ENCODE peak calls at places on chromosomes 11 and 22, in four cellular contexts. One of them, this sample, is unnamed.

GRCh38 chr11:69444381-69445130 is 36.9 kb upstream of the LINC01488 start:
- DNase-seq in Caki2: peak
- DNase-seq in stimulated activated naive CD8-positive, alpha-beta T cell treated with anti-CD3 and anti-CD28 coated beads, Interleukin-15, Interleukin-2, amounts not matched to agents 100 U/mL and 50 U/mL, for 24 hours: peak
- DNase-seq in midbrain: no peak
- DNase-seq in this sample: peak

GRCh38 chr22:17234144-17234623 is 14.9 kb upstream of the ADA2 start:
- DNase-seq in Caki2: no peak
- DNase-seq in stimulated activated naive CD8-positive, alpha-beta T cell treated with anti-CD3 and anti-CD28 coated beads, Interleukin-15, Interleukin-2, amounts not matched to agents 100 U/mL and 50 U/mL, for 24 hours: no peak
- DNase-seq in midbrain: no peak
- DNase-seq in this sample: no peak

GRCh38 chr22:39362271-39362670 is 12.5 kb downstream of the SYNGR1 start:
- DNase-seq in Caki2: no peak
- DNase-seq in stimulated activated naive CD8-positive, alpha-beta T cell treated with anti-CD3 and anti-CD28 coated beads, Interleukin-15, Interleukin-2, amounts not matched to agents 100 U/mL and 50 U/mL, for 24 hours: no peak
- DNase-seq in midbrain: no peak
- DNase-seq in this sample: no peak

GRCh38 chr11:62077136-62077535 is 46.7 kb upstream of the INCENP start:
- DNase-seq in Caki2: no peak
- DNase-seq in stimulated activated naive CD8-positive, alpha-beta T cell treated with anti-CD3 and anti-CD28 coated beads, Interleukin-15, Interleukin-2, amounts not matched to agents 100 U/mL and 50 U/mL, for 24 hours: no peak
- DNase-seq in midbrain: no peak
- DNase-seq in this sample: no peak

GRCh38 chr11:129840236-129840635 is 24.6 kb downstream of the TMEM45B start:
- DNase-seq in Caki2: no peak
- DNase-seq in stimulated activated naive CD8-positive, alpha-beta T cell treated with anti-CD3 and anti-CD28 coated beads, Interleukin-15, Interleukin-2, amounts not matched to agents 100 U/mL and 50 U/mL, for 24 hours: no peak
- DNase-seq in midbrain: no peak
- DNase-seq in this sample: no peak

GRCh38 chr11:36364551-36364950 is 68.5 kb downstream of the PRR5L start:
- DNase-seq in Caki2: no peak
- DNase-seq in stimulated activated naive CD8-positive, alpha-beta T cell treated with anti-CD3 and anti-CD28 coated beads, Interleukin-15, Interleukin-2, amounts not matched to agents 100 U/mL and 50 U/mL, for 24 hours: no peak
- DNase-seq in midbrain: no peak
- DNase-seq in this sample: no peak

GRCh38 chr11:12472401-12473065 is 95.2 kb downstream of the PARVA start:
- DNase-seq in Caki2: no peak
- DNase-seq in stimulated activated naive CD8-positive, alpha-beta T cell treated with anti-CD3 and anti-CD28 coated beads, Interleukin-15, Interleukin-2, amounts not matched to agents 100 U/mL and 50 U/mL, for 24 hours: no peak
- DNase-seq in midbrain: no peak
- DNase-seq in this sample: no peak

GRCh38 chr11:134071306-134071705 is 2.4 kb downstream of the JAM3 start:
- DNase-seq in Caki2: no peak
- DNase-seq in stimulated activated naive CD8-positive, alpha-beta T cell treated with anti-CD3 and anti-CD28 coated beads, Interleukin-15, Interleukin-2, amounts not matched to agents 100 U/mL and 50 U/mL, for 24 hours: no peak
- DNase-seq in midbrain: no peak
- DNase-seq in this sample: no peak

GRCh38 chr22:35981900-35982299 is 46.7 kb downstream of the RBFOX2 start:
- DNase-seq in Caki2: no peak
- DNase-seq in stimulated activated naive CD8-positive, alpha-beta T cell treated with anti-CD3 and anti-CD28 coated beads, Interleukin-15, Interleukin-2, amounts not matched to agents 100 U/mL and 50 U/mL, for 24 hours: no peak
- DNase-seq in midbrain: no peak
- DNase-seq in this sample: no peak

GRCh38 chr22:48187272-48187855 is 1424.9 kb downstream of the TBC1D22A start:
- DNase-seq in Caki2: no peak
- DNase-seq in stimulated activated naive CD8-positive, alpha-beta T cell treated with anti-CD3 and anti-CD28 coated beads, Interleukin-15, Interleukin-2, amounts not matched to agents 100 U/mL and 50 U/mL, for 24 hours: no peak
- DNase-seq in midbrain: no peak
- DNase-seq in this sample: no peak

GRCh38 chr11:32137263-32137662 is 46.4 kb downstream of the RCN1 start:
- DNase-seq in Caki2: peak
- DNase-seq in stimulated activated naive CD8-positive, alpha-beta T cell treated with anti-CD3 and anti-CD28 coated beads, Interleukin-15, Interleukin-2, amounts not matched to agents 100 U/mL and 50 U/mL, for 24 hours: no peak
- DNase-seq in midbrain: no peak
- DNase-seq in this sample: peak

GRCh38 chr11:45859661-45860140 is 12.4 kb downstream of the CRY2 start:
- DNase-seq in Caki2: peak
- DNase-seq in stimulated activated naive CD8-positive, alpha-beta T cell treated with anti-CD3 and anti-CD28 coated beads, Interleukin-15, Interleukin-2, amounts not matched to agents 100 U/mL and 50 U/mL, for 24 hours: no peak
- DNase-seq in midbrain: peak
- DNase-seq in this sample: no peak

GRCh38 chr11:46554205-46555162 is 39.3 kb downstream of the AMBRA1 start:
- DNase-seq in Caki2: peak
- DNase-seq in stimulated activated naive CD8-positive, alpha-beta T cell treated with anti-CD3 and anti-CD28 coated beads, Interleukin-15, Interleukin-2, amounts not matched to agents 100 U/mL and 50 U/mL, for 24 hours: no peak
- DNase-seq in midbrain: no peak
- DNase-seq in this sample: peak

GRCh38 chr11:74449369-74449931 is 17.9 kb downstream of the KCNE3 start:
- DNase-seq in Caki2: peak
- DNase-seq in stimulated activated naive CD8-positive, alpha-beta T cell treated with anti-CD3 and anti-CD28 coated beads, Interleukin-15, Interleukin-2, amounts not matched to agents 100 U/mL and 50 U/mL, for 24 hours: peak
- DNase-seq in midbrain: peak
- DNase-seq in this sample: peak

GRCh38 chr11:128471138-128471661 is 116.2 kb downstream of the ETS1 start:
- DNase-seq in Caki2: no peak
- DNase-seq in stimulated activated naive CD8-positive, alpha-beta T cell treated with anti-CD3 and anti-CD28 coated beads, Interleukin-15, Interleukin-2, amounts not matched to agents 100 U/mL and 50 U/mL, for 24 hours: peak
- DNase-seq in midbrain: no peak
- DNase-seq in this sample: no peak

GRCh38 chr11:57444362-57445074 is 15.8 kb upstream of the RTN4RL2 start:
- DNase-seq in Caki2: no peak
- DNase-seq in stimulated activated naive CD8-positive, alpha-beta T cell treated with anti-CD3 and anti-CD28 coated beads, Interleukin-15, Interleukin-2, amounts not matched to agents 100 U/mL and 50 U/mL, for 24 hours: no peak
- DNase-seq in midbrain: no peak
- DNase-seq in this sample: no peak

GRCh38 chr11:44943118-44943517 is 7.6 kb downstream of the TP53I11 start:
- DNase-seq in Caki2: peak
- DNase-seq in stimulated activated naive CD8-positive, alpha-beta T cell treated with anti-CD3 and anti-CD28 coated beads, Interleukin-15, Interleukin-2, amounts not matched to agents 100 U/mL and 50 U/mL, for 24 hours: peak
- DNase-seq in midbrain: no peak
- DNase-seq in this sample: no peak

GRCh38 chr11:47152953-47153950 is 23.4 kb downstream of the ARFGAP2 start:
- DNase-seq in Caki2: peak
- DNase-seq in stimulated activated naive CD8-positive, alpha-beta T cell treated with anti-CD3 and anti-CD28 coated beads, Interleukin-15, Interleukin-2, amounts not matched to agents 100 U/mL and 50 U/mL, for 24 hours: peak
- DNase-seq in midbrain: peak
- DNase-seq in this sample: peak

GRCh38 chr11:101448881-101449442 is 134.8 kb downstream of the TRPC6 start:
- DNase-seq in Caki2: no peak
- DNase-seq in stimulated activated naive CD8-positive, alpha-beta T cell treated with anti-CD3 and anti-CD28 coated beads, Interleukin-15, Interleukin-2, amounts not matched to agents 100 U/mL and 50 U/mL, for 24 hours: no peak
- DNase-seq in midbrain: no peak
- DNase-seq in this sample: no peak

GRCh38 chr22:32080904-32081303 is 37.8 kb downstream of the SLC5A1 start:
- DNase-seq in Caki2: peak
- DNase-seq in stimulated activated naive CD8-positive, alpha-beta T cell treated with anti-CD3 and anti-CD28 coated beads, Interleukin-15, Interleukin-2, amounts not matched to agents 100 U/mL and 50 U/mL, for 24 hours: no peak
- DNase-seq in midbrain: no peak
- DNase-seq in this sample: peak

GRCh38 chr11:119712459-119713360 is 16.3 kb downstream of the NECTIN1 start:
- DNase-seq in Caki2: no peak
- DNase-seq in stimulated activated naive CD8-positive, alpha-beta T cell treated with anti-CD3 and anti-CD28 coated beads, Interleukin-15, Interleukin-2, amounts not matched to agents 100 U/mL and 50 U/mL, for 24 hours: no peak
- DNase-seq in midbrain: no peak
- DNase-seq in this sample: no peak

GRCh38 chr11:85483861-85484260 is 143.3 kb downstream of the DLG2 start:
- DNase-seq in Caki2: no peak
- DNase-seq in stimulated activated naive CD8-positive, alpha-beta T cell treated with anti-CD3 and anti-CD28 coated beads, Interleukin-15, Interleukin-2, amounts not matched to agents 100 U/mL and 50 U/mL, for 24 hours: no peak
- DNase-seq in midbrain: no peak
- DNase-seq in this sample: no peak

GRCh38 chr11:97982512-97982911 is 1038.2 kb upstream of the CNTN5 start:
- DNase-seq in Caki2: no peak
- DNase-seq in stimulated activated naive CD8-positive, alpha-beta T cell treated with anti-CD3 and anti-CD28 coated beads, Interleukin-15, Interleukin-2, amounts not matched to agents 100 U/mL and 50 U/mL, for 24 hours: no peak
- DNase-seq in midbrain: no peak
- DNase-seq in this sample: no peak

GRCh38 chr22:47036936-47037485 is 274.6 kb downstream of the TBC1D22A start:
- DNase-seq in Caki2: no peak
- DNase-seq in stimulated activated naive CD8-positive, alpha-beta T cell treated with anti-CD3 and anti-CD28 coated beads, Interleukin-15, Interleukin-2, amounts not matched to agents 100 U/mL and 50 U/mL, for 24 hours: no peak
- DNase-seq in midbrain: no peak
- DNase-seq in this sample: no peak

GRCh38 chr22:30866811-30867271 is 101.7 kb downstream of the MORC2 start:
- DNase-seq in Caki2: no peak
- DNase-seq in stimulated activated naive CD8-positive, alpha-beta T cell treated with anti-CD3 and anti-CD28 coated beads, Interleukin-15, Interleukin-2, amounts not matched to agents 100 U/mL and 50 U/mL, for 24 hours: no peak
- DNase-seq in midbrain: no peak
- DNase-seq in this sample: no peak

GRCh38 chr11:47332791-47333525 is 19.5 kb downstream of the MYBPC3 start:
- DNase-seq in Caki2: no peak
- DNase-seq in stimulated activated naive CD8-positive, alpha-beta T cell treated with anti-CD3 and anti-CD28 coated beads, Interleukin-15, Interleukin-2, amounts not matched to agents 100 U/mL and 50 U/mL, for 24 hours: no peak
- DNase-seq in midbrain: no peak
- DNase-seq in this sample: no peak

GRCh38 chr22:41229730-41230398 is 10.9 kb downstream of the CHADL start:
- DNase-seq in Caki2: no peak
- DNase-seq in stimulated activated naive CD8-positive, alpha-beta T cell treated with anti-CD3 and anti-CD28 coated beads, Interleukin-15, Interleukin-2, amounts not matched to agents 100 U/mL and 50 U/mL, for 24 hours: no peak
- DNase-seq in midbrain: no peak
- DNase-seq in this sample: no peak

GRCh38 chr11:70848243-70848750 is 404.1 kb downstream of the SHANK2 start:
- DNase-seq in Caki2: no peak
- DNase-seq in stimulated activated naive CD8-positive, alpha-beta T cell treated with anti-CD3 and anti-CD28 coated beads, Interleukin-15, Interleukin-2, amounts not matched to agents 100 U/mL and 50 U/mL, for 24 hours: no peak
- DNase-seq in midbrain: no peak
- DNase-seq in this sample: no peak

GRCh38 chr11:45031912-45032519 is 81.3 kb upstream of the TP53I11 start:
- DNase-seq in Caki2: no peak
- DNase-seq in stimulated activated naive CD8-positive, alpha-beta T cell treated with anti-CD3 and anti-CD28 coated beads, Interleukin-15, Interleukin-2, amounts not matched to agents 100 U/mL and 50 U/mL, for 24 hours: no peak
- DNase-seq in midbrain: no peak
- DNase-seq in this sample: no peak

GRCh38 chr11:66069715-66070603 is at the start of gene PACS1:
- DNase-seq in Caki2: peak
- DNase-seq in stimulated activated naive CD8-positive, alpha-beta T cell treated with anti-CD3 and anti-CD28 coated beads, Interleukin-15, Interleukin-2, amounts not matched to agents 100 U/mL and 50 U/mL, for 24 hours: peak
- DNase-seq in midbrain: peak
- DNase-seq in this sample: no peak

GRCh38 chr11:69301491-69302401 is 7.8 kb downstream of the MYEOV start:
- DNase-seq in Caki2: peak
- DNase-seq in stimulated activated naive CD8-positive, alpha-beta T cell treated with anti-CD3 and anti-CD28 coated beads, Interleukin-15, Interleukin-2, amounts not matched to agents 100 U/mL and 50 U/mL, for 24 hours: peak
- DNase-seq in midbrain: no peak
- DNase-seq in this sample: peak

GRCh38 chr11:69443138-69443967 is 38.1 kb upstream of the LINC01488 start:
- DNase-seq in Caki2: peak
- DNase-seq in stimulated activated naive CD8-positive, alpha-beta T cell treated with anti-CD3 and anti-CD28 coated beads, Interleukin-15, Interleukin-2, amounts not matched to agents 100 U/mL and 50 U/mL, for 24 hours: peak
- DNase-seq in midbrain: peak
- DNase-seq in this sample: peak

GRCh38 chr11:59550842-59551650 is 39.7 kb downstream of the OR4D9 start:
- DNase-seq in Caki2: peak
- DNase-seq in stimulated activated naive CD8-positive, alpha-beta T cell treated with anti-CD3 and anti-CD28 coated beads, Interleukin-15, Interleukin-2, amounts not matched to agents 100 U/mL and 50 U/mL, for 24 hours: peak
- DNase-seq in midbrain: peak
- DNase-seq in this sample: peak

GRCh38 chr11:7353100-7353499 is 101.4 kb downstream of the SYT9 start:
- DNase-seq in Caki2: no peak
- DNase-seq in stimulated activated naive CD8-positive, alpha-beta T cell treated with anti-CD3 and anti-CD28 coated beads, Interleukin-15, Interleukin-2, amounts not matched to agents 100 U/mL and 50 U/mL, for 24 hours: peak
- DNase-seq in midbrain: no peak
- DNase-seq in this sample: no peak

GRCh38 chr11:35206616-35207015 is 67.6 kb downstream of the CD44 start:
- DNase-seq in Caki2: no peak
- DNase-seq in stimulated activated naive CD8-positive, alpha-beta T cell treated with anti-CD3 and anti-CD28 coated beads, Interleukin-15, Interleukin-2, amounts not matched to agents 100 U/mL and 50 U/mL, for 24 hours: no peak
- DNase-seq in midbrain: no peak
- DNase-seq in this sample: no peak